ENCODE peak calls at places on chromosomes 7 and 10, in four cellular contexts. One of them, this sample, is unnamed.
A peak's percentile ranks its signal among the peaks of the same experiment; 100 is the strongest.

GRCh38 chr7:144398911-144399310 is 4.6 kb downstream of the NOBOX start:
- DNase-seq in H1: peak; percentile 16
- DNase-seq in K562: no peak
- DNase-seq in HepG2: no peak
- DNase-seq in this sample: no peak

GRCh38 chr10:112783653-112784426 is 166.2 kb upstream of the TCF7L2 start:
- DNase-seq in H1: peak; percentile 40
- DNase-seq in K562: no peak
- DNase-seq in HepG2: no peak
- DNase-seq in this sample: no peak

GRCh38 chr10:46549171-46550075 is 7.0 kb downstream of the GPRIN2 start:
- DNase-seq in H1: peak; percentile 59
- DNase-seq in K562: no peak
- DNase-seq in HepG2: no peak
- DNase-seq in this sample: no peak

GRCh38 chr10:2731940-2732339 is 335.4 kb upstream of the PFKP start:
- DNase-seq in H1: no peak
- DNase-seq in K562: no peak
- DNase-seq in HepG2: no peak
- DNase-seq in this sample: no peak

GRCh38 chr7:46583606-46584005 is 662.5 kb upstream of the IGFBP3 start:
- DNase-seq in H1: no peak
- DNase-seq in K562: no peak
- DNase-seq in HepG2: no peak
- DNase-seq in this sample: no peak

GRCh38 chr7:48366096-48366495 is 194.8 kb downstream of the ABCA13 start:
- DNase-seq in H1: no peak
- DNase-seq in K562: no peak
- DNase-seq in HepG2: no peak
- DNase-seq in this sample: no peak

GRCh38 chr7:1543826-1544177 is 12.2 kb downstream of the TMEM184A start:
- DNase-seq in H1: no peak
- DNase-seq in K562: no peak
- DNase-seq in HepG2: no peak
- DNase-seq in this sample: peak; percentile 73

GRCh38 chr10:32376780-32377179 is 29.8 kb upstream of the EPC1 start:
- DNase-seq in H1: no peak
- DNase-seq in K562: no peak
- DNase-seq in HepG2: no peak
- DNase-seq in this sample: no peak

GRCh38 chr10:69004821-69005220 is 16.2 kb downstream of the KIFBP start:
- DNase-seq in H1: no peak
- DNase-seq in K562: peak; percentile 56
- DNase-seq in HepG2: peak; percentile 17
- DNase-seq in this sample: peak; percentile 35

DNA sequence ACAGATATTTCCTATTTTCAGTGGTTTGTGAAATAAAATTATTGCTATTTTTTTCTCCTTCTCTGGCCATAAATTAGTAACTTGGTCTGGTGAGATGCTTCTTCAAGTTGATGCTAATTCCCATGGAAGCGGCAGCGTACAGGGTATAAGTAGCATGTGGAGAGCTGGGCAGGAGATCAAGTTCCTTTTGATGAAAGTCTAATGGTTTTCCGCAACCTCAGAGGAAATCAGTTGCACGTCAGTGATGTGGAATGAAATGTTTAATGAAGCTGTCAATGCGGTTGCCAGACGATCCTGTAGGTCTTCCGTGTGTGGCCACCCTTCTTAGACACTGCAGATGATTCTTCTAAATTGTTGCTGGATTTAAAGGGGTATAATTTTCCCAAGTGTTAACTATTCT is 236.4 kb upstream of the GRM3 start:
- DNase-seq in H1: no peak
- DNase-seq in K562: no peak
- DNase-seq in HepG2: no peak
- DNase-seq in this sample: no peak
- TF ChIP-seq PHF8 in H1: no peak
- TF ChIP-seq PHF8 in K562: no peak
- TF ChIP-seq PHF8 in HepG2: no peak
- TF ChIP-seq PHF8 in this sample: no peak

DNA sequence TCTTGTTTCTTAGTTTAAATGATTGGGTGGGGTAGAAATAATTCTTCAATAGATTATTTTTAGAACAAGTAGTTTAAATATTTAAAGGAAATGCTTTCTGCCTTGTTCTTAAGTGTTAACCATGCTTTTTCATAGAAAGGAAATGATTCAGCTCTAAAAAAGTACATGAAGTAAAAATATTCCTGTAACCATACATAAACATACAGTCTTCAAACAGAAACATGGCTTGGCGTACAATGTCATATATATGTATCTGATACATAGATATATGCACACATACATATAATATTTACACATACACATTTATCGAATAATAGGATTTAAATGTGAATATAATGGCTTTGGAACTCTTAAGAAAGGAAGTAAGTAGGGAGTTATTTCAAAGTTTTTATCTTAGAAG is 84.4 kb downstream of the RUNDC3B start:
- DNase-seq in H1: no peak
- DNase-seq in K562: no peak
- DNase-seq in HepG2: no peak
- DNase-seq in this sample: no peak
- TF ChIP-seq PHF8 in H1: no peak
- TF ChIP-seq PHF8 in K562: no peak
- TF ChIP-seq PHF8 in HepG2: no peak
- TF ChIP-seq PHF8 in this sample: no peak

GRCh38 chr7:18893156-18893555 is 224.3 kb downstream of the TWIST1 start:
- DNase-seq in H1: no peak
- DNase-seq in K562: no peak
- DNase-seq in HepG2: no peak
- DNase-seq in this sample: no peak

GRCh38 chr7:18900236-18900635 is 217.2 kb downstream of the TWIST1 start:
- DNase-seq in H1: no peak
- DNase-seq in K562: no peak
- DNase-seq in HepG2: no peak
- DNase-seq in this sample: no peak

GRCh38 chr7:18895456-18895855 is 222.0 kb downstream of the TWIST1 start:
- DNase-seq in H1: no peak
- DNase-seq in K562: no peak
- DNase-seq in HepG2: no peak
- DNase-seq in this sample: peak; percentile 2

GRCh38 chr7:18894155-18894554 is 223.3 kb downstream of the TWIST1 start:
- DNase-seq in H1: no peak
- DNase-seq in K562: no peak
- DNase-seq in HepG2: no peak
- DNase-seq in this sample: no peak

GRCh38 chr7:18896343-18896975 is 221.0 kb downstream of the TWIST1 start:
- DNase-seq in H1: no peak
- DNase-seq in K562: no peak
- DNase-seq in HepG2: no peak
- DNase-seq in this sample: no peak
- TF ChIP-seq PHF8 in H1: no peak
- TF ChIP-seq PHF8 in K562: no peak
- TF ChIP-seq PHF8 in HepG2: no peak
- TF ChIP-seq PHF8 in this sample: no peak

GRCh38 chr10:12531305-12531738 is 182.0 kb downstream of the CAMK1D start:
- DNase-seq in H1: peak; percentile 8
- DNase-seq in K562: no peak
- DNase-seq in HepG2: no peak
- DNase-seq in this sample: peak; percentile 21
- TF ChIP-seq PHF8 in H1: no peak
- TF ChIP-seq PHF8 in K562: no peak
- TF ChIP-seq PHF8 in HepG2: no peak
- TF ChIP-seq PHF8 in this sample: no peak

GRCh38 chr10:126373137-126373536 is 15.1 kb downstream of the ADAM12 start:
- DNase-seq in H1: no peak
- DNase-seq in K562: no peak
- DNase-seq in HepG2: no peak
- DNase-seq in this sample: no peak

GRCh38 chr10:126374435-126374834 is 13.8 kb downstream of the ADAM12 start:
- DNase-seq in H1: no peak
- DNase-seq in K562: no peak
- DNase-seq in HepG2: no peak
- DNase-seq in this sample: no peak

GRCh38 chr10:126372359-126372758 is 15.9 kb downstream of the ADAM12 start:
- DNase-seq in H1: no peak
- DNase-seq in K562: no peak
- DNase-seq in HepG2: no peak
- DNase-seq in this sample: no peak

GRCh38 chr10:126375299-126375698 is 13.0 kb downstream of the ADAM12 start:
- DNase-seq in H1: no peak
- DNase-seq in K562: no peak
- DNase-seq in HepG2: no peak
- DNase-seq in this sample: no peak

DNA sequence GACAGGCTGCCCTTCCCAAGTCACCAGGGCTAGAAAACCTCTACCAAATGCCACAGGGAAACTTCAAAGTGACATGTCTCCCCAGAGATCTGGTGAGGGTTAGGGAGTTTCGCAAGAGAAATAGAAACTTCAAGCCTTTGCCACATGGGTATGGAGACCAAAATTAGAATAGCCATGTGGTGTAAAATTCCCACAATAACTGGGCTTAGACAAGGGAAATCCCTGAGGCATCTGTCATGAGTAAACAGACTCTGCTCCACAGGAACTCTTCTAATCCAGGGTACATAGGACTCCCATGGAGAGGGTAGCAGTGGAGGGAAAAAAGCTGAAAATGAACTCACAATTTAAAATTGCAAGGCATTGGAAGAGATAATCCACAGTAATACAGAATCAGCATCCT is 14.3 kb downstream of the ADAM12 start:
- DNase-seq in H1: no peak
- DNase-seq in K562: no peak
- DNase-seq in HepG2: no peak
- DNase-seq in this sample: no peak
- TF ChIP-seq PHF8 in H1: no peak
- TF ChIP-seq PHF8 in K562: no peak
- TF ChIP-seq PHF8 in HepG2: no peak
- TF ChIP-seq PHF8 in this sample: no peak

GRCh38 chr10:91712315-91712714 is 79.4 kb upstream of the PPP1R3C start:
- DNase-seq in H1: no peak
- DNase-seq in K562: no peak
- DNase-seq in HepG2: no peak
- DNase-seq in this sample: no peak

GRCh38 chr10:91713471-91714072 is 80.7 kb upstream of the PPP1R3C start:
- DNase-seq in H1: no peak
- DNase-seq in K562: no peak
- DNase-seq in HepG2: no peak
- DNase-seq in this sample: no peak

GRCh38 chr10:91709394-91709798 is 76.5 kb upstream of the PPP1R3C start:
- DNase-seq in H1: no peak
- DNase-seq in K562: no peak
- DNase-seq in HepG2: no peak
- DNase-seq in this sample: no peak

GRCh38 chr10:91708174-91708861 is 75.4 kb upstream of the PPP1R3C start:
- DNase-seq in H1: no peak
- DNase-seq in K562: no peak
- DNase-seq in HepG2: no peak
- DNase-seq in this sample: no peak

GRCh38 chr10:91711885-91712284 is 79.0 kb upstream of the PPP1R3C start:
- DNase-seq in H1: no peak
- DNase-seq in K562: no peak
- DNase-seq in HepG2: no peak
- DNase-seq in this sample: no peak
- TF ChIP-seq PHF8 in H1: no peak
- TF ChIP-seq PHF8 in K562: no peak
- TF ChIP-seq PHF8 in HepG2: no peak
- TF ChIP-seq PHF8 in this sample: no peak

GRCh38 chr10:76306859-76307258 is 875.4 kb downstream of the LRMDA start:
- DNase-seq in H1: no peak
- DNase-seq in K562: no peak
- DNase-seq in HepG2: no peak
- DNase-seq in this sample: no peak

GRCh38 chr10:76308946-76309529 is 877.6 kb downstream of the LRMDA start:
- DNase-seq in H1: no peak
- DNase-seq in K562: no peak
- DNase-seq in HepG2: no peak
- DNase-seq in this sample: no peak

GRCh38 chr10:76311752-76312699 is 880.6 kb downstream of the LRMDA start:
- DNase-seq in H1: no peak
- DNase-seq in K562: peak; percentile 14
- DNase-seq in HepG2: peak; percentile 52
- DNase-seq in this sample: peak; percentile 56

GRCh38 chr10:76310681-76311080 is 879.3 kb downstream of the LRMDA start:
- DNase-seq in H1: no peak
- DNase-seq in K562: no peak
- DNase-seq in HepG2: no peak
- DNase-seq in this sample: no peak

GRCh38 chr10:76309744-76310441 is 878.5 kb downstream of the LRMDA start:
- DNase-seq in H1: no peak
- DNase-seq in K562: no peak
- DNase-seq in HepG2: no peak
- DNase-seq in this sample: no peak
- TF ChIP-seq PHF8 in H1: no peak
- TF ChIP-seq PHF8 in K562: no peak
- TF ChIP-seq PHF8 in HepG2: no peak
- TF ChIP-seq PHF8 in this sample: no peak

GRCh38 chr10:123998197-123999141 is 94.9 kb downstream of the CHST15 start:
- DNase-seq in H1: no peak
- DNase-seq in K562: no peak
- DNase-seq in HepG2: no peak
- DNase-seq in this sample: no peak

GRCh38 chr10:123996302-123996701 is 97.1 kb downstream of the CHST15 start:
- DNase-seq in H1: no peak
- DNase-seq in K562: no peak
- DNase-seq in HepG2: no peak
- DNase-seq in this sample: no peak

GRCh38 chr10:123999261-123999660 is 94.1 kb downstream of the CHST15 start:
- DNase-seq in H1: no peak
- DNase-seq in K562: no peak
- DNase-seq in HepG2: no peak
- DNase-seq in this sample: no peak

GRCh38 chr10:123997013-123997412 is 96.4 kb downstream of the CHST15 start:
- DNase-seq in H1: no peak
- DNase-seq in K562: no peak
- DNase-seq in HepG2: no peak
- DNase-seq in this sample: no peak

DNA sequence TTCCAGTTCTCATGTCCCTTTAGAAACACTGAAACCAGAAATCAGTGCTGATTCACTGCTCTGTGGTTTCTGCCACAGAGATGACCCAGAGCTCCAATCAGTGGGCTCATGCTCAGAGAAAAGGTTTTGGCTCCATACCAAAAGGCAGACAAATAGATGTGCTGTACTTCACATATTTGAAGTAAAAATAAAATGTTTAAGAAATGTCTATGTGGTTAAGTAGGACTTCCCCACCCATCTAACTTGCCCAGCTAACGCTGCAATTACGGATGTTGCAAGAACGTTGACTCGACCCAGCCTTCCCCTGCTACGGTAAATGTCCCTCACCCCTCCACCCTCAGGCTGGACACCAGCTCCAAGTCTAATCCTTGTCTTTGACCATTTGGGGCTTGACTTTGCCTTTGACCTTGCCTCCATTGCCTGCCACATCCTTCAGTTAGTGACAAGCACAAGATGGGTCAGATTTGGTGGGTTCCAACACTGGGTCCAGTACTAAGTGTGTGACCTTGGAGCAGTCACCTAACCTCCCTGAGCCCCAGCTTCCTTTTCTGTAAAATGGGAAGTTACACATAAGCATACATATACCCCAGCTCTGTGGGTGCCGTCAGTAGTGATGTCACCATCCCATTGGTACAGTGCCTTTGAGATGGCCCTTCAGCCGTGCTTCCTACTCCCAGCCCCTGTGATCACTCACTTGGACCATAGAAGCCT is 95.8 kb downstream of the CHST15 start:
- DNase-seq in H1: no peak
- DNase-seq in K562: no peak
- DNase-seq in HepG2: peak; percentile 10
- DNase-seq in this sample: no peak
- TF ChIP-seq PHF8 in H1: no peak
- TF ChIP-seq PHF8 in K562: no peak
- TF ChIP-seq PHF8 in HepG2: no peak
- TF ChIP-seq PHF8 in this sample: no peak